ENCODE peak calls at places on chromosomes 13 and 19, in nine cellular contexts. Z, C, A, P, X, H, Y, R and G are unnamed samples.

GRCh38 chr13:100075700-100076587 is 12.9 kb upstream of the PCCA start:
- DNase-seq in Z (peak), C (no peak), A (no peak), P (no peak), X (no peak), H (peak), Y (no peak), R (no peak), G (no peak)

GRCh38 chr13:38518328-38518727 is 168.5 kb upstream of the FREM2 start:
- DNase-seq in Z (no peak), C (no peak), A (no peak), P (no peak), X (no peak), H (no peak), Y (no peak), R (no peak), G (no peak)

GRCh38 chr19:13834308-13834790 is 39.1 kb downstream of the ZSWIM4 start:
- DNase-seq in Z (peak), C (no peak), A (peak), P (peak), X (no peak), H (no peak), Y (no peak), R (no peak), G (no peak)

GRCh38 chr19:10270180-10270615 is 722 bp upstream of the ICAM1 start:
- DNase-seq in Z (peak), C (peak), A (peak), P (no peak), X (no peak), H (peak), Y (no peak), R (no peak), G (peak)

GRCh38 chr13:113664751-113665581 is 2.1 kb upstream of the GRK1 start:
- DNase-seq in Z (no peak), C (no peak), A (peak), P (no peak), X (no peak), H (no peak), Y (no peak), R (no peak), G (no peak)

GRCh38 chr13:100182894-100183490 is 94.1 kb downstream of the PCCA start:
- DNase-seq in Z (no peak), C (no peak), A (no peak), P (no peak), X (no peak), H (no peak), Y (no peak), R (no peak), G (no peak)

GRCh38 chr19:6015841-6016545 is 38.1 kb upstream of the RANBP3 start:
- DNase-seq in Z (no peak), C (no peak), A (no peak), P (no peak), X (no peak), H (no peak), Y (no peak), R (no peak), G (no peak)

GRCh38 chr19:28984315-28984714 is 228.6 kb downstream of the UQCRFS1 start:
- DNase-seq in Z (no peak), C (no peak), A (peak), P (no peak), X (no peak), H (no peak), Y (no peak), R (no peak), G (no peak)

GRCh38 chr19:48780684-48781391 is 25.5 kb downstream of the FGF21 start:
- DNase-seq in Z (peak), C (no peak), A (no peak), P (no peak), X (peak), H (no peak), Y (no peak), R (no peak), G (peak)

GRCh38 chr13:72798817-72799216 is 16.9 kb downstream of the PIBF1 start:
- DNase-seq in Z (no peak), C (no peak), A (no peak), P (no peak), X (no peak), H (no peak), Y (no peak), R (no peak), G (no peak)

GRCh38 chr13:24083722-24084421 is 76.6 kb upstream of the SPATA13 start:
- DNase-seq in Z (peak), C (peak), A (no peak), P (no peak), X (no peak), H (no peak), Y (peak), R (no peak), G (no peak)

GRCh38 chr19:10655457-10656312 is 1.5 kb downstream of the ILF3 start:
- DNase-seq in Z (peak), C (peak), A (peak), P (peak), X (peak), H (peak), Y (no peak), R (no peak), G (no peak)

GRCh38 chr13:27622102-27622820 is 569 bp downstream of the POLR1D start:
- DNase-seq in Z (peak), C (no peak), A (no peak), P (peak), X (peak), H (no peak), Y (no peak), R (no peak), G (no peak)

GRCh38 chr19:48713041-48713863 is 6.3 kb downstream of the MAMSTR start:
- DNase-seq in Z (peak), C (peak), A (peak), P (no peak), X (no peak), H (no peak), Y (no peak), R (no peak), G (no peak)

GRCh38 chr19:10043286-10043927 is 30.1 kb downstream of the RDH8 start:
- DNase-seq in Z (peak), C (peak), A (no peak), P (peak), X (peak), H (no peak), Y (peak), R (no peak), G (no peak)

GRCh38 chr13:93307651-93308050 is 81.0 kb downstream of the GPC6 start:
- DNase-seq in Z (peak), C (no peak), A (no peak), P (no peak), X (no peak), H (no peak), Y (no peak), R (no peak), G (no peak)

GRCh38 chr19:18850560-18851375 is 19.0 kb downstream of the UPF1 start:
- DNase-seq in Z (no peak), C (no peak), A (no peak), P (no peak), X (no peak), H (no peak), Y (no peak), R (no peak), G (no peak)

GRCh38 chr13:114132419-114133121 is at the start of gene RASA3:
- DNase-seq in Z (peak), C (peak), A (peak), P (peak), X (peak), H (peak), Y (peak), R (peak), G (peak)

GRCh38 chr19:38387550-38388309 is at the start of gene GGN:
- DNase-seq in Z (peak), C (peak), A (peak), P (peak), X (peak), H (peak), Y (peak), R (peak), G (peak)

GRCh38 chr19:38735257-38735686 is 9.0 kb downstream of the CAPN12 start:
- DNase-seq in Z (no peak), C (peak), A (peak), P (peak), X (no peak), H (peak), Y (no peak), R (no peak), G (no peak)

GRCh38 chr19:18456974-18457373 is 19.0 kb upstream of the ISYNA1 start:
- DNase-seq in Z (peak), C (no peak), A (no peak), P (no peak), X (no peak), H (no peak), Y (no peak), R (no peak), G (no peak)

GRCh38 chr19:20479483-20479882 is 86.1 kb downstream of the ZNF737 start:
- DNase-seq in Z (no peak), C (no peak), A (no peak), P (no peak), X (no peak), H (no peak), Y (no peak), R (no peak), G (no peak)

GRCh38 chr19:9836021-9836420 is 903 bp downstream of the PIN1 start:
- DNase-seq in Z (peak), C (no peak), A (no peak), P (peak), X (no peak), H (no peak), Y (no peak), R (no peak), G (no peak)

GRCh38 chr19:18294467-18294864 is 13.0 kb upstream of the JUND start:
- DNase-seq in Z (no peak), C (peak), A (peak), P (peak), X (no peak), H (no peak), Y (no peak), R (no peak), G (peak)

GRCh38 chr13:23778007-23778687 is 111.1 kb downstream of the MIPEP start:
- DNase-seq in Z (no peak), C (no peak), A (no peak), P (no peak), X (no peak), H (no peak), Y (no peak), R (no peak), G (no peak)

GRCh38 chr19:35206379-35206778 is 22.2 kb downstream of the FAM187B start:
- DNase-seq in Z (no peak), C (no peak), A (no peak), P (no peak), X (no peak), H (no peak), Y (no peak), R (no peak), G (peak)

GRCh38 chr19:35204799-35205732 is 23.5 kb downstream of the FAM187B start:
- DNase-seq in Z (no peak), C (no peak), A (peak), P (no peak), X (no peak), H (peak), Y (no peak), R (no peak), G (peak)

GRCh38 chr19:35199481-35199880 is 29.1 kb downstream of the FAM187B start:
- DNase-seq in Z (no peak), C (no peak), A (no peak), P (no peak), X (no peak), H (no peak), Y (no peak), R (no peak), G (no peak)

GRCh38 chr19:35205733-35206323 is 22.7 kb downstream of the FAM187B start:
- DNase-seq in Z (no peak), C (no peak), A (no peak), P (no peak), X (no peak), H (no peak), Y (no peak), R (no peak), G (peak)

GRCh38 chr19:35202722-35203674 is 25.5 kb downstream of the FAM187B start:
- DNase-seq in Z (no peak), C (peak), A (peak), P (no peak), X (no peak), H (no peak), Y (no peak), R (peak), G (no peak)
- H3K9ac ChIP-seq in Z (no peak), C (no peak), A (no peak), P (no peak), X (no peak), H (no peak), Y (no peak), R (peak), G (no peak)

GRCh38 chr19:54158812-54159351 is 639 bp downstream of the LENG1 start:
- DNase-seq in Z (peak), C (peak), A (no peak), P (peak), X (no peak), H (no peak), Y (no peak), R (no peak), G (peak)
- H3K9ac ChIP-seq in Z (peak), C (peak), A (peak), P (peak), X (peak), H (peak), Y (peak), R (peak), G (peak)

GRCh38 chr19:50190439-50190891 is 13.0 kb upstream of the MYH14 start:
- DNase-seq in Z (no peak), C (no peak), A (no peak), P (no peak), X (no peak), H (peak), Y (no peak), R (no peak), G (no peak)
- H3K9ac ChIP-seq in Z (no peak), C (no peak), A (no peak), P (no peak), X (no peak), H (peak), Y (no peak), R (no peak), G (no peak)

GRCh38 chr19:2787115-2787514 is 1.8 kb downstream of the THOP1 start:
- DNase-seq in Z (no peak), C (no peak), A (no peak), P (no peak), X (no peak), H (no peak), Y (no peak), R (no peak), G (no peak)
- H3K9ac ChIP-seq in Z (no peak), C (no peak), A (no peak), P (no peak), X (peak), H (no peak), Y (no peak), R (no peak), G (no peak)

GRCh38 chr19:30054210-30054609 is 112.2 kb downstream of the URI1 start:
- DNase-seq in Z (no peak), C (no peak), A (no peak), P (no peak), X (no peak), H (no peak), Y (no peak), R (no peak), G (no peak)

GRCh38 chr19:30053558-30053957 is 111.5 kb downstream of the URI1 start:
- DNase-seq in Z (no peak), C (no peak), A (peak), P (no peak), X (no peak), H (no peak), Y (no peak), R (no peak), G (no peak)

GRCh38 chr19:30052122-30053075 is 110.4 kb downstream of the URI1 start:
- DNase-seq in Z (no peak), C (no peak), A (no peak), P (no peak), X (no peak), H (no peak), Y (no peak), R (no peak), G (no peak)

GRCh38 chr19:30059741-30060140 is 117.7 kb downstream of the URI1 start:
- DNase-seq in Z (no peak), C (no peak), A (peak), P (no peak), X (no peak), H (no peak), Y (no peak), R (no peak), G (no peak)

GRCh38 chr19:30056580-30056979 is 114.5 kb downstream of the URI1 start:
- DNase-seq in Z (no peak), C (no peak), A (no peak), P (no peak), X (no peak), H (no peak), Y (no peak), R (no peak), G (no peak)
- H3K9ac ChIP-seq in Z (no peak), C (no peak), A (no peak), P (no peak), X (no peak), H (no peak), Y (no peak), R (no peak), G (no peak)

DNA sequence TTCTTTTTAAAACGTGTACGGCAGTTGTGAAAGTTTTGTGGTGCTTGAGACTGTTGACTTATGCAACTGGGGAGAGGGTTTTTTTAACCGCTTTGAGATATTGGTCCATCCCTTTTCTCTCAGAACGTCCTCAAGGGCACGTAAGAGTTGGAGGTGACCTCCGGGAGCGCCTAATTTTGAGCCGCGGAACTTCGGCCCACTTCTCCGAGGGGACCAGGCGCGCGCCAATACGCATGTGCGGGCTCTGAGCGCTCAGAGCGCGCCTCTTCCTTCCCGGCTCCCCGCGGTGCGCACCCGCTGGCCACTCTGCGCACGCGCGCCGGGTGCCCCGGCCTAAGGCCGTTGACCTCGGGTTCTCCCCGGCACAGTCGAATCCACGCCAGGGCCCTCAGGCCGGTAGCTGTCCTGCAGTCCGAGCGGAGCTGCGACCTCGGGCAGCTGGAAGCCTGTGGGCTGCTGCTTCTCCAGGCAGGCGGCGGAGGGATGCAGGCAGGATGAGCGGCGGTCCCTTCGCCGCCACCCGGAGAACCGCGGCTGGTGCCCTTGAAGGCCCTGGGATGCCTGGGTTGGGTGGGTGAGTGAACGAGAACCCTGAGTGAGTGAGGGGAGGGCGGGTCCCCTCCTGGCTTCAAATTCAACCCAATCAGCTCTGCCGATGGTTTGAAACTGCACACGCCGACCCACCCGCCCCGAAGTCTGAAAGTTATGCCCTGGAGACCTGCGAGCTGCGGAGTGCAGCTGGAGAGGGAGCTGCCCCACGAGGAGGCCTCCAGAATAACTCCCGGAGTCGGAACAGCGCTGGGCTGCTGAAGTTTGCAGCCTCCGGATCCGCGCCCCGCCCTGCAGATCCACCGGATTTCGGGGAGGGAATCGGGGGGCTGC is 7.3 kb downstream of the POU4F1 start:
- DNase-seq in Z (no peak), C (peak), A (peak), P (no peak), X (no peak), H (no peak), Y (peak), R (no peak), G (no peak)
- H3K9ac ChIP-seq in Z (no peak), C (no peak), A (no peak), P (no peak), X (no peak), H (no peak), Y (peak), R (no peak), G (no peak)

DNA sequence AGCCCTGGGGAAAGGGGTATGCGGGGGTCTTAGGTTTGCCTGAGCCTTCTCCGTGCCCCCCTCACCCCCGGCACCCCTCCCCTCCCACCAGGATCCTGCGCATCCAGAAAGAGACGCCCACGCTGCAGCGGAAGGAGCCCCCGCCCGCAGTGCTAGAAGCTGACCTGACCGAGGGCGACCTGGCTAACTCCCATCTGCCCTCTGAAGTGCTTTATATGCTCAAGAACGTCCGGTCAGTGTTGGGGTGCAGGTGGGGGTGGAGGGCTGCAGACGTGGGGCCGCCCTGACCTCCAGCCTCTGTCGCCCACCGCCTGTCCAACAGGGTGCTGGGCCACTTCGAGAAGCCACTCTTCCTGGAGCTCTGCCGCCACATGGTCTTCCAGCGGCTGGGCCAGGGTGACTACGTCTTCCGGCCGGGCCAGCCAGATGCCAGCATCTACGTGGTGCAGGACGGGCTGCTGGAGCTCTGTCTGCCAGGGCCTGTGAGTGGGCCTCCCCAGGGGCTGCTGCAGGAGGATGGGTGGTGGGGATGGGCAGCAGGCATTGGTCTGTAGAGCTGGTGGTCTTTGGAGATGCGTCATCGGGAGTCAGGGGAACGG is 4.4 kb downstream of the PNPLA6 start:
- DNase-seq in Z (no peak), C (no peak), A (no peak), P (no peak), X (no peak), H (no peak), Y (no peak), R (no peak), G (no peak)
- H3K9ac ChIP-seq in Z (no peak), C (no peak), A (no peak), P (no peak), X (no peak), H (no peak), Y (no peak), R (no peak), G (no peak)

GRCh38 chr19:47109177-47109540 is 4.4 kb downstream of the ZC3H4 start:
- DNase-seq in Z (no peak), C (no peak), A (no peak), P (no peak), X (no peak), H (no peak), Y (no peak), R (no peak), G (no peak)
- H3K9ac ChIP-seq in Z (peak), C (no peak), A (peak), P (peak), X (peak), H (peak), Y (no peak), R (peak), G (no peak)